ENCODE peak calls at places on chromosomes 2 and 18, in four cellular contexts. Z, Q, X and R are unnamed samples.

GRCh38 chr2:26018184-26018716 is 15.6 kb upstream of the RAB10 start:
- DNase-seq in Z (no peak), Q (no peak), X (peak; percentile 89), R (peak; percentile 49)

GRCh38 chr2:219041252-219041651 is at the start of gene CFAP65:
- DNase-seq in Z (no peak), Q (peak; percentile 74), X (peak; percentile 66), R (no peak)

GRCh38 chr2:43225788-43226557 is 433 bp downstream of the ZFP36L2 start:
- DNase-seq in Z (peak; percentile 80), Q (peak; percentile 13), X (peak; percentile 80), R (no peak)

GRCh38 chr2:127085260-127085666 is 21.7 kb downstream of the BIN1 start:
- DNase-seq in Z (no peak), Q (peak; percentile 55), X (no peak), R (no peak)

GRCh38 chr2:3827673-3828575 is 124.5 kb downstream of the DCDC2C start:
- DNase-seq in Z (no peak), Q (no peak), X (peak; percentile 43), R (no peak)

GRCh38 chr2:36965751-36966369 is 476 bp downstream of the STRN start:
- DNase-seq in Z (peak; percentile 22), Q (peak; percentile 38), X (no peak), R (no peak)

GRCh38 chr2:182062329-182062972 is 76.8 kb downstream of the PPP1R1C start:
- DNase-seq in Z (no peak), Q (no peak), X (no peak), R (no peak)

GRCh38 chr2:46134531-46135229 is 162.5 kb upstream of the EPAS1 start:
- DNase-seq in Z (no peak), Q (no peak), X (peak; percentile 34), R (no peak)

GRCh38 chr2:112625474-112626114 is 20.1 kb upstream of the SLC20A1 start:
- DNase-seq in Z (no peak), Q (no peak), X (no peak), R (no peak)

GRCh38 chr18:27005589-27005988 is 140.1 kb upstream of the AQP4 start:
- DNase-seq in Z (no peak), Q (no peak), X (no peak), R (no peak)

GRCh38 chr2:227221120-227221519 is 56.7 kb downstream of the COL4A3 start:
- DNase-seq in Z (no peak), Q (no peak), X (no peak), R (no peak)

GRCh38 chr2:2574401-2575184 is 243.5 kb upstream of the MYT1L start:
- DNase-seq in Z (no peak), Q (no peak), X (no peak), R (no peak)

GRCh38 chr2:50126845-50127244 is 905.1 kb downstream of the NRXN1 start:
- DNase-seq in Z (no peak), Q (no peak), X (no peak), R (no peak)

GRCh38 chr2:9739508-9739907 is 103.8 kb upstream of the TAF1B start:
- DNase-seq in Z (peak; percentile 40), Q (no peak), X (no peak), R (no peak)

GRCh38 chr2:68913359-68913758 is 39.3 kb downstream of the GKN2 start:
- DNase-seq in Z (no peak), Q (no peak), X (no peak), R (no peak)